ENCODE peak calls at places on chromosome 7, in eight cellular contexts. X is HTR-8/SVneo; C is astrocyte of the hippocampus; G is fibroblast of lung; N is choroid plexus epithelial cell; O is brain microvascular endothelial cell; Q is stimulated activated CD8-positive, alpha-beta memory T cell treated with anti-CD3 and anti-CD28 coated beads, Interleukin-4, amount 100 ng/mL, for 1 hour; K is NCI-H460. D is an unnamed sample.

GRCh38 chr7:144063710-144064109 is 5.9 kb upstream of the OR2A25 start:
- DNase-seq in N (no peak), G (no peak), C (no peak), Q (no peak), O (no peak), X (no peak), K (peak), D (no peak)

GRCh38 chr7:6221340-6222319 is 50.8 kb downstream of the CYTH3 start:
- DNase-seq in O (peak), Q (no peak), G (no peak), X (no peak), N (no peak), C (no peak), K (no peak), D (no peak)

GRCh38 chr7:22651534-22652243 is 75.3 kb upstream of the IL6 start:
- DNase-seq in X (peak), O (peak), K (no peak), N (peak), C (peak), G (peak), Q (no peak), D (no peak)

GRCh38 chr7:134632937-134633540 is 13.6 kb upstream of the BPGM start:
- DNase-seq in G (peak), O (peak), X (peak), K (peak), C (peak), N (peak), Q (no peak), D (no peak)

GRCh38 chr7:102244601-102245000 is 42.1 kb upstream of the SH2B2 start:
- DNase-seq in G (no peak), O (no peak), C (no peak), K (no peak), Q (no peak), N (no peak), X (no peak), D (peak)

GRCh38 chr7:4133491-4134044 is 548.5 kb upstream of the FOXK1 start:
- DNase-seq in C (no peak), K (no peak), N (no peak), O (no peak), Q (no peak), G (no peak), X (no peak), D (no peak)

GRCh38 chr7:141844256-141844655 is 3.0 kb upstream of the PRSS37 start:
- DNase-seq in O (no peak), Q (no peak), K (no peak), G (no peak), X (no peak), N (no peak), C (no peak), D (no peak)

GRCh38 chr7:79182283-79182682 is 271.2 kb downstream of the MAGI2 start:
- DNase-seq in C (peak), G (peak), K (no peak), X (no peak), N (peak), Q (no peak), O (peak), D (no peak)

GRCh38 chr7:66930341-66930740 is 9.3 kb downstream of the TMEM248 start:
- DNase-seq in O (peak), G (peak), K (no peak), C (no peak), N (peak), X (peak), Q (no peak), D (no peak)

GRCh38 chr7:27097686-27098492 is 2.1 kb upstream of the HOXA1 start:
- DNase-seq in X (no peak), G (peak), K (no peak), C (peak), Q (no peak), N (no peak), O (no peak), D (no peak)

GRCh38 chr7:105621617-105622016 is 40.3 kb upstream of the EFCAB10 start:
- DNase-seq in K (no peak), X (no peak), C (peak), Q (no peak), G (peak), N (no peak), O (no peak), D (no peak)

GRCh38 chr7:34756691-34757090 is 98.7 kb downstream of the NPSR1 start:
- DNase-seq in C (no peak), X (no peak), O (no peak), Q (no peak), G (no peak), K (no peak), N (no peak), D (no peak)

GRCh38 chr7:42475082-42475481 is 238.1 kb upstream of the GLI3 start:
- DNase-seq in X (no peak), N (no peak), O (no peak), K (no peak), Q (no peak), C (no peak), G (no peak), D (no peak)

D was measured in kidney.